ENCODE peak calls at places on chromosomes 2 and 18, in eight cellular contexts. Z, Q, D, R, H, J, W and A are unnamed samples.

GRCh38 chr2:219368690-219369108 is 19.0 kb downstream of the DNPEP start:
- DNase-seq in Z (peak), Q (peak), D (peak), R (no peak), H (no peak), J (no peak), W (no peak), A (no peak)

GRCh38 chr2:189836644-189837043 is 52.4 kb downstream of the PMS1 start:
- DNase-seq in Z (no peak), Q (peak), D (peak), R (no peak), H (no peak), J (no peak), W (no peak), A (no peak)

GRCh38 chr2:30385327-30385726 is 61.7 kb upstream of the LCLAT1 start:
- DNase-seq in Z (peak), Q (peak), D (peak), R (no peak), H (no peak), J (no peak), W (no peak), A (peak)

GRCh38 chr2:182763311-182763912 is 47.4 kb downstream of the DNAJC10 start:
- DNase-seq in Z (peak), Q (peak), D (peak), R (no peak), H (no peak), J (peak), W (no peak), A (peak)

GRCh38 chr2:36779462-36779861 is 83.0 kb downstream of the VIT start:
- DNase-seq in Z (no peak), Q (no peak), D (no peak), R (no peak), H (no peak), J (no peak), W (no peak), A (no peak)

GRCh38 chr18:8507361-8507760 is 101.9 kb upstream of the RAB12 start:
- DNase-seq in Z (no peak), Q (peak), D (peak), R (no peak), H (no peak), J (peak), W (no peak), A (peak)

GRCh38 chr18:23837591-23837990 is 148.3 kb downstream of the LAMA3 start:
- DNase-seq in Z (peak), Q (no peak), D (peak), R (no peak), H (peak), J (no peak), W (no peak), A (no peak)

GRCh38 chr2:172931256-172931894 is 144.3 kb upstream of the MAP3K20 start:
- DNase-seq in Z (peak), Q (peak), D (peak), R (no peak), H (peak), J (peak), W (no peak), A (no peak)

GRCh38 chr2:227411320-227411989 is 23.7 kb upstream of the SCYGR1 start:
- DNase-seq in Z (no peak), Q (peak), D (peak), R (no peak), H (no peak), J (no peak), W (no peak), A (no peak)

GRCh38 chr18:32552421-32553030 is 81.8 kb upstream of the GAREM1 start:
- DNase-seq in Z (peak), Q (peak), D (peak), R (no peak), H (peak), J (peak), W (no peak), A (peak)

GRCh38 chr2:240433973-240434727 is 1.3 kb upstream of the GPC1 start:
- DNase-seq in Z (peak), Q (peak), D (peak), R (peak), H (no peak), J (peak), W (peak), A (no peak)

GRCh38 chr2:174664084-174664759 is 66.6 kb upstream of the WIPF1 start:
- DNase-seq in Z (no peak), Q (no peak), D (no peak), R (no peak), H (no peak), J (no peak), W (no peak), A (no peak)

GRCh38 chr2:83730258-83730657 is 728.8 kb downstream of the SUCLG1 start:
- DNase-seq in Z (no peak), Q (no peak), D (no peak), R (no peak), H (no peak), J (no peak), W (no peak), A (no peak)

GRCh38 chr18:78506031-78506461 is 473.6 kb upstream of the SALL3 start:
- DNase-seq in Z (no peak), Q (no peak), D (no peak), R (no peak), H (no peak), J (no peak), W (no peak), A (no peak)

GRCh38 chr2:2667690-2668089 is 336.6 kb upstream of the MYT1L start:
- DNase-seq in Z (no peak), Q (no peak), D (no peak), R (no peak), H (no peak), J (no peak), W (no peak), A (no peak)

GRCh38 chr2:168114021-168114420 is 133.4 kb downstream of the STK39 start:
- DNase-seq in Z (no peak), Q (no peak), D (no peak), R (no peak), H (no peak), J (no peak), W (no peak), A (no peak)

GRCh38 chr2:24047703-24048033 is 477 bp upstream of the WDCP start:
- DNase-seq in Z (no peak), Q (no peak), D (no peak), R (no peak), H (no peak), J (no peak), W (no peak), A (no peak)

GRCh38 chr2:24045511-24046508 is 1.4 kb downstream of the WDCP start:
- DNase-seq in Z (no peak), Q (no peak), D (no peak), R (no peak), H (no peak), J (no peak), W (no peak), A (no peak)

GRCh38 chr2:24046599-24046929 is 627 bp downstream of the WDCP start:
- DNase-seq in Z (no peak), Q (no peak), D (no peak), R (no peak), H (no peak), J (no peak), W (no peak), A (no peak)

GRCh38 chr2:24048662-24049484 is 668 bp upstream of the FKBP1B start:
- DNase-seq in Z (no peak), Q (no peak), D (no peak), R (no peak), H (no peak), J (no peak), W (no peak), A (peak)

GRCh38 chr2:24046930-24047702 is at the start of gene WDCP:
- DNase-seq in Z (peak), Q (peak), D (peak), R (peak), H (peak), J (peak), W (peak), A (peak)
- TF ChIP-seq POLR2A in Z (peak), Q (peak), D (peak), R (no peak), H (peak), J (peak), W (peak), A (peak)

GRCh38 chr2:215876139-215876936 is 137.0 kb downstream of the MREG start:
- DNase-seq in Z (no peak), Q (no peak), D (no peak), R (no peak), H (no peak), J (no peak), W (no peak), A (no peak)

GRCh38 chr2:215876937-215877238 is 136.5 kb downstream of the MREG start:
- DNase-seq in Z (no peak), Q (no peak), D (no peak), R (no peak), H (no peak), J (no peak), W (no peak), A (no peak)

GRCh38 chr2:215880970-215881369 is 132.4 kb downstream of the MREG start:
- DNase-seq in Z (no peak), Q (no peak), D (peak), R (no peak), H (no peak), J (no peak), W (no peak), A (peak)

GRCh38 chr2:215879977-215880940 is 133.1 kb downstream of the MREG start:
- DNase-seq in Z (no peak), Q (no peak), D (peak), R (no peak), H (no peak), J (no peak), W (no peak), A (no peak)

GRCh38 chr2:215878476-215879063 is 134.8 kb downstream of the MREG start:
- DNase-seq in Z (no peak), Q (peak), D (peak), R (no peak), H (no peak), J (no peak), W (no peak), A (no peak)
- TF ChIP-seq POLR2A in Z (no peak), Q (no peak), D (no peak), R (no peak), H (no peak), J (no peak), W (no peak), A (no peak)

DNA sequence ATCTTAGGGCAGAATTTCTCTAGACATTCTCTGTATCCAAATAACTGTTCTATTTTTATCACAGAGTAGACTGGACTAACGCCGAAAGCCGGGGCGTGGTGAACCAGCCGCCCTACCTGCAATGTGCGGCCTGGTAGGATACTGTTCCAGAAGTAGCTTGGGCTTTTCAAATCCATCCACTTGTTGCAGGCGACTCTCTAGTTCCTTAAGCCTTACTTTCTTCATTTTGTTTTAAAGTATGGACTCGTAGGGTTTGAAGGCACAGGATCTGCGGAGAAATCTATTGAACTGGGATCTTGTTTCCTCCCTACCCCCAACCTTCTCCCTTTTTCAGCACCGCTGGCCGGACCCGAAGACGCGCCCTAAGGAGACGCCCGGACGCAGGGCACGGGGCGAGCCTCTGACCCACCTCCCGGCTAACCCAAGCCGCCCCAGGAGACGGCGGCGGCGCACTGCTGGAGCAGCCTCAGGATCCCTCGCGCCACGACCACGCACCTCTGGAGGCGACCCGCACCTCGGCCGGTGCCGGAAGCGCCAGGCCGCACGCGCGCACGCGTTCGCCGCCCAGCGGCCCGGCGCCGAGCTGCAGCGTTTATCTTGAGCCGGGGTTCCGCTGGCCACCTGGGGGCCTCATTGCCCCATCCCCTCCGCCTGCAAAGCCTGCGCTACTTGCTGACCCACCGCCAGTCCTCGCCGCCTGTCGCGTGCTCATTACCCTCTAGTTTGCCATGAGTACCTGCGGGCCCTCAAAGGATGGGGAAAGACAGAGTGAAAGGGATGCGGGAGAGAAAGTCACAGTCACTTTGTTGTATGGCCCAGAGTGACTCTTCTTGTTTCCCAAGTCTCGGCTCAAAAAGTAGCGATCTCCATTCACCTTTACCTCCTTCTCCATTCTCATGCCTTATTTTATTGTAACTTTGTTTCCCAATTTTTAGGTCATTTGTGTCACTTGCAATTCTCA is at the start of gene METTL5:
- DNase-seq in Z (peak), Q (peak), D (peak), R (peak), H (peak), J (peak), W (peak), A (peak)
- TF ChIP-seq POLR2A in Z (peak), Q (peak), D (no peak), R (no peak), H (peak), J (peak), W (peak), A (peak)

GRCh38 chr2:241879326-241879725 is 9.8 kb downstream of the RTP5 start:
- DNase-seq in Z (no peak), Q (no peak), D (no peak), R (no peak), H (no peak), J (no peak), W (no peak), A (no peak)

GRCh38 chr2:241880311-241881073 is 11.0 kb downstream of the RTP5 start:
- DNase-seq in Z (no peak), Q (no peak), D (no peak), R (no peak), H (no peak), J (no peak), W (no peak), A (no peak)

GRCh38 chr2:241885701-241886643 is 16.4 kb downstream of the RTP5 start:
- DNase-seq in Z (no peak), Q (no peak), D (no peak), R (peak), H (no peak), J (no peak), W (no peak), A (no peak)

GRCh38 chr2:241884951-241885700 is 15.6 kb downstream of the RTP5 start:
- DNase-seq in Z (no peak), Q (no peak), D (no peak), R (peak), H (no peak), J (no peak), W (no peak), A (no peak)

GRCh38 chr2:241882090-241882625 is 12.6 kb downstream of the RTP5 start:
- DNase-seq in Z (peak), Q (no peak), D (no peak), R (peak), H (peak), J (peak), W (peak), A (peak)
- TF ChIP-seq POLR2A in Z (no peak), Q (no peak), D (no peak), R (no peak), H (no peak), J (no peak), W (no peak), A (no peak)

GRCh38 chr2:129775941-129776653 is 203.4 kb upstream of the RAB6C start:
- DNase-seq in Z (no peak), Q (no peak), D (no peak), R (no peak), H (no peak), J (no peak), W (no peak), A (no peak)

GRCh38 chr2:129779783-129780182 is 199.7 kb upstream of the RAB6C start:
- DNase-seq in Z (no peak), Q (no peak), D (no peak), R (peak), H (no peak), J (no peak), W (no peak), A (no peak)

GRCh38 chr2:129777146-129777545 is 202.3 kb upstream of the RAB6C start:
- DNase-seq in Z (no peak), Q (no peak), D (no peak), R (no peak), H (no peak), J (no peak), W (no peak), A (no peak)

GRCh38 chr2:129778608-129778877 is 200.9 kb upstream of the RAB6C start:
- DNase-seq in Z (no peak), Q (no peak), D (no peak), R (no peak), H (no peak), J (no peak), W (no peak), A (no peak)

GRCh38 chr2:129777757-129778607 is 201.5 kb upstream of the RAB6C start:
- DNase-seq in Z (no peak), Q (no peak), D (no peak), R (no peak), H (no peak), J (no peak), W (no peak), A (no peak)
- TF ChIP-seq POLR2A in Z (no peak), Q (no peak), D (no peak), R (no peak), H (no peak), J (no peak), W (no peak), A (no peak)

GRCh38 chr2:73926493-73927327 is at the start of gene DGUOK:
- DNase-seq in Z (peak), Q (peak), D (peak), R (peak), H (peak), J (peak), W (peak), A (peak)
- TF ChIP-seq POLR2A in Z (peak), Q (peak), D (peak), R (peak), H (peak), J (peak), W (peak), A (peak)

GRCh38 chr18:77131652-77132368 is 773 bp downstream of the MBP start:
- DNase-seq in Z (peak), Q (peak), D (no peak), R (peak), H (peak), J (no peak), W (peak), A (peak)
- TF ChIP-seq POLR2A in Z (no peak), Q (peak), D (no peak), R (no peak), H (peak), J (no peak), W (no peak), A (peak)

GRCh38 chr2:48530033-48530804 is at the start of gene STON1:
- DNase-seq in Z (peak), Q (peak), D (peak), R (peak), H (peak), J (peak), W (peak), A (peak)
- TF ChIP-seq POLR2A in Z (no peak), Q (no peak), D (no peak), R (no peak), H (peak), J (no peak), W (no peak), A (no peak)

GRCh38 chr2:47073641-47074040 is 81.5 kb downstream of the STPG4 start:
- DNase-seq in Z (no peak), Q (no peak), D (no peak), R (peak), H (no peak), J (no peak), W (no peak), A (no peak)

GRCh38 chr2:47072728-47073191 is 82.3 kb downstream of the STPG4 start:
- DNase-seq in Z (peak), Q (no peak), D (no peak), R (no peak), H (peak), J (no peak), W (peak), A (no peak)

GRCh38 chr2:47073217-47073616 is 81.9 kb downstream of the STPG4 start:
- DNase-seq in Z (no peak), Q (no peak), D (no peak), R (no peak), H (no peak), J (no peak), W (no peak), A (no peak)

GRCh38 chr2:47070920-47071824 is 83.9 kb downstream of the STPG4 start:
- DNase-seq in Z (peak), Q (peak), D (peak), R (no peak), H (peak), J (no peak), W (peak), A (no peak)

DNA sequence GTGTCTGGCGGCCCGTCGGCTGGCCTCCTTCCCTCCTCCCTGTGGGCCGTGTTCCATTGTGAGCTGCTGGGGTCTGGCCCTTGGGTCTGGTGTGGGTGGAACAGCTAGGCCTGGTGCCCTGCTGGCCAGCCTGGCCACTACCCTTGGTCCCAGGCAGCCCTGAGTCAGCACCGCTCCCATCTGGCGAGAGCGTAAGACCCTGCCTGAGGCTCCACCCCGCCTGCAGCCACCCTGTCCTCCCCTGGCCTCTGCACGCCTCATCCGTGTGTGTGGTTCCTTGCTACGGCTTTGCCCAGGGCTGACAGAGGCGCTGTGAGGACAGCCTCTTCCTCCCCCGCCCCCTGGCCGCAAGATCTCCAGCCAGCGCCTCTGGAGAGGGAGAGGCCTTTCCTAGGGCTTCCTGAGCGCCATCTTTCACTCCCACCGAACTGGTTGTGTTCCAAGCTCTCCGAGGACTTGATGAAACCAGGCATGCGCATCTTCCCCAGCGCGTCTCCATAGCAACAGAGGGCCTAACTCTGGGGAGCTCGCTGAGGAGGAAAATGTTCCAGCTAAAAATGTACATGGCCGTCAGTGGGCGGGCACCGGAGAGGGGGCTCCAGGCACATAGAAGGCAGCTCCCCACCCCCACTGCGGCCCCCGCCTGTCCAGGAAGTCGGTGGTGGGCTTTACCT is 83.0 kb downstream of the STPG4 start:
- DNase-seq in Z (peak), Q (peak), D (peak), R (peak), H (peak), J (no peak), W (peak), A (no peak)
- TF ChIP-seq POLR2A in Z (no peak), Q (no peak), D (no peak), R (no peak), H (no peak), J (no peak), W (no peak), A (no peak)